ENCODE peak calls at places on chromosome 3, in six cellular contexts. One of them, this sample, is unnamed.

GRCh38 chr3:70358978-70359580 is 46.6 kb upstream of the MDFIC2 start:
- DNase-seq in NCI-H524: peak
- DNase-seq in islet precursor cell: no peak
- DNase-seq in T-helper 17 cell: no peak
- DNase-seq in NCI-H1092 treated with DMSO at 0.1 percent for 48 hours: peak
- DNase-seq in omental fat pad: no peak
- DNase-seq in this sample: peak

GRCh38 chr3:54342676-54343075 is 220.3 kb downstream of the CACNA2D3 start:
- DNase-seq in NCI-H524: no peak
- DNase-seq in islet precursor cell: no peak
- DNase-seq in T-helper 17 cell: no peak
- DNase-seq in NCI-H1092 treated with DMSO at 0.1 percent for 48 hours: peak
- DNase-seq in omental fat pad: no peak
- DNase-seq in this sample: no peak

GRCh38 chr3:133503409-133503808 is 70.1 kb upstream of the CDV3 start:
- DNase-seq in NCI-H524: no peak
- DNase-seq in islet precursor cell: no peak
- DNase-seq in T-helper 17 cell: no peak
- DNase-seq in NCI-H1092 treated with DMSO at 0.1 percent for 48 hours: no peak
- DNase-seq in omental fat pad: no peak
- DNase-seq in this sample: no peak

GRCh38 chr3:114650808-114651207 is 357.0 kb downstream of the TIGIT start:
- DNase-seq in NCI-H524: no peak
- DNase-seq in islet precursor cell: no peak
- DNase-seq in T-helper 17 cell: no peak
- DNase-seq in NCI-H1092 treated with DMSO at 0.1 percent for 48 hours: no peak
- DNase-seq in omental fat pad: no peak
- DNase-seq in this sample: peak

GRCh38 chr3:97823081-97823480 is 1.3 kb downstream of the CRYBG3 start:
- DNase-seq in NCI-H524: no peak
- DNase-seq in islet precursor cell: no peak
- DNase-seq in T-helper 17 cell: no peak
- DNase-seq in NCI-H1092 treated with DMSO at 0.1 percent for 48 hours: no peak
- DNase-seq in omental fat pad: no peak
- DNase-seq in this sample: no peak

GRCh38 chr3:136351905-136352304 is 101.8 kb downstream of the PCCB start:
- DNase-seq in NCI-H524: no peak
- DNase-seq in islet precursor cell: no peak
- DNase-seq in T-helper 17 cell: no peak
- DNase-seq in NCI-H1092 treated with DMSO at 0.1 percent for 48 hours: no peak
- DNase-seq in omental fat pad: no peak
- DNase-seq in this sample: no peak

GRCh38 chr3:161247049-161247448 is 25.9 kb downstream of the NMD3 start:
- DNase-seq in NCI-H524: no peak
- DNase-seq in islet precursor cell: no peak
- DNase-seq in T-helper 17 cell: no peak
- DNase-seq in NCI-H1092 treated with DMSO at 0.1 percent for 48 hours: no peak
- DNase-seq in omental fat pad: no peak
- DNase-seq in this sample: no peak

GRCh38 chr3:187719628-187720336 is 17.4 kb upstream of the RTP2 start:
- DNase-seq in NCI-H524: no peak
- DNase-seq in islet precursor cell: no peak
- DNase-seq in T-helper 17 cell: no peak
- DNase-seq in NCI-H1092 treated with DMSO at 0.1 percent for 48 hours: peak
- DNase-seq in omental fat pad: no peak
- DNase-seq in this sample: no peak

GRCh38 chr3:190912736-190913135 is 50.2 kb upstream of the GMNC start:
- DNase-seq in NCI-H524: no peak
- DNase-seq in islet precursor cell: no peak
- DNase-seq in T-helper 17 cell: no peak
- DNase-seq in NCI-H1092 treated with DMSO at 0.1 percent for 48 hours: no peak
- DNase-seq in omental fat pad: no peak
- DNase-seq in this sample: no peak

GRCh38 chr3:71873093-71873611 is 88.2 kb upstream of the PROK2 start:
- DNase-seq in NCI-H524: no peak
- DNase-seq in islet precursor cell: peak
- DNase-seq in T-helper 17 cell: no peak
- DNase-seq in NCI-H1092 treated with DMSO at 0.1 percent for 48 hours: no peak
- DNase-seq in omental fat pad: no peak
- DNase-seq in this sample: no peak

GRCh38 chr3:139312959-139313358 is 30.9 kb upstream of the MRPS22 start:
- DNase-seq in NCI-H524: no peak
- DNase-seq in islet precursor cell: peak
- DNase-seq in T-helper 17 cell: no peak
- DNase-seq in NCI-H1092 treated with DMSO at 0.1 percent for 48 hours: no peak
- DNase-seq in omental fat pad: no peak
- DNase-seq in this sample: no peak

GRCh38 chr3:132268956-132269355 is 48.3 kb upstream of the ACP3 start:
- DNase-seq in NCI-H524: peak
- DNase-seq in islet precursor cell: peak
- DNase-seq in T-helper 17 cell: no peak
- DNase-seq in NCI-H1092 treated with DMSO at 0.1 percent for 48 hours: no peak
- DNase-seq in omental fat pad: no peak
- DNase-seq in this sample: no peak

GRCh38 chr3:123388811-123389210 is 60.1 kb downstream of the ADCY5 start:
- DNase-seq in NCI-H524: no peak
- DNase-seq in islet precursor cell: no peak
- DNase-seq in T-helper 17 cell: no peak
- DNase-seq in NCI-H1092 treated with DMSO at 0.1 percent for 48 hours: no peak
- DNase-seq in omental fat pad: no peak
- DNase-seq in this sample: no peak

GRCh38 chr3:126745760-126746394 is 41.8 kb downstream of the CHCHD6 start:
- DNase-seq in NCI-H524: peak
- DNase-seq in islet precursor cell: peak
- DNase-seq in T-helper 17 cell: no peak
- DNase-seq in NCI-H1092 treated with DMSO at 0.1 percent for 48 hours: no peak
- DNase-seq in omental fat pad: no peak
- DNase-seq in this sample: no peak